ENCODE peak calls at places on chromosomes 7 and 10, in six cellular contexts. One of them, this sample, is unnamed.

GRCh38 chr10:128625926-128626325 is 499.7 kb upstream of the MKI67 start:
- DNase-seq in activated T-helper 1 cell treated with anti-CD3 and anti-CD28 coated beads, Interleukin-2, amount 50 U/mL, for 16 hours: no peak
- DNase-seq in WERI-Rb-1: no peak
- DNase-seq in activated effector memory CD4-positive, alpha-beta T cell treated with Interleukin-2 at 50 U/mL for 16 hours: no peak
- DNase-seq in endothelial cell: no peak
- DNase-seq in HS-5: no peak
- DNase-seq in this sample: no peak

GRCh38 chr10:120688928-120689327 is 162.2 kb upstream of the WDR11 start:
- DNase-seq in activated T-helper 1 cell treated with anti-CD3 and anti-CD28 coated beads, Interleukin-2, amount 50 U/mL, for 16 hours: no peak
- DNase-seq in endothelial cell: no peak
- DNase-seq in activated effector memory CD4-positive, alpha-beta T cell treated with Interleukin-2 at 50 U/mL for 16 hours: no peak
- DNase-seq in WERI-Rb-1: no peak
- DNase-seq in HS-5: no peak
- DNase-seq in this sample: no peak

GRCh38 chr10:96370575-96371157 is 11.9 kb upstream of the OPALIN start:
- DNase-seq in endothelial cell: peak
- DNase-seq in WERI-Rb-1: peak
- DNase-seq in activated T-helper 1 cell treated with anti-CD3 and anti-CD28 coated beads, Interleukin-2, amount 50 U/mL, for 16 hours: peak
- DNase-seq in HS-5: peak
- DNase-seq in activated effector memory CD4-positive, alpha-beta T cell treated with Interleukin-2 at 50 U/mL for 16 hours: peak
- DNase-seq in this sample: peak

GRCh38 chr10:80408198-80409085 is at the start of gene PRXL2A:
- DNase-seq in HS-5: no peak
- DNase-seq in activated effector memory CD4-positive, alpha-beta T cell treated with Interleukin-2 at 50 U/mL for 16 hours: peak
- DNase-seq in activated T-helper 1 cell treated with anti-CD3 and anti-CD28 coated beads, Interleukin-2, amount 50 U/mL, for 16 hours: peak
- DNase-seq in WERI-Rb-1: peak
- DNase-seq in endothelial cell: peak
- DNase-seq in this sample: peak

GRCh38 chr10:68721673-68721963 is 579 bp downstream of the CCAR1 start:
- DNase-seq in activated effector memory CD4-positive, alpha-beta T cell treated with Interleukin-2 at 50 U/mL for 16 hours: no peak
- DNase-seq in endothelial cell: no peak
- DNase-seq in HS-5: no peak
- DNase-seq in WERI-Rb-1: no peak
- DNase-seq in activated T-helper 1 cell treated with anti-CD3 and anti-CD28 coated beads, Interleukin-2, amount 50 U/mL, for 16 hours: no peak
- DNase-seq in this sample: no peak

GRCh38 chr10:118035358-118036031 is 11.2 kb downstream of the RAB11FIP2 start:
- DNase-seq in activated T-helper 1 cell treated with anti-CD3 and anti-CD28 coated beads, Interleukin-2, amount 50 U/mL, for 16 hours: no peak
- DNase-seq in endothelial cell: no peak
- DNase-seq in HS-5: no peak
- DNase-seq in WERI-Rb-1: no peak
- DNase-seq in activated effector memory CD4-positive, alpha-beta T cell treated with Interleukin-2 at 50 U/mL for 16 hours: no peak
- DNase-seq in this sample: no peak

GRCh38 chr7:6162331-6162620 is 110.1 kb downstream of the CYTH3 start:
- DNase-seq in activated T-helper 1 cell treated with anti-CD3 and anti-CD28 coated beads, Interleukin-2, amount 50 U/mL, for 16 hours: no peak
- DNase-seq in endothelial cell: no peak
- DNase-seq in HS-5: no peak
- DNase-seq in WERI-Rb-1: no peak
- DNase-seq in activated effector memory CD4-positive, alpha-beta T cell treated with Interleukin-2 at 50 U/mL for 16 hours: no peak
- DNase-seq in this sample: no peak

GRCh38 chr7:143239822-143240221 is 18.0 kb downstream of the TAS2R40 start:
- DNase-seq in activated T-helper 1 cell treated with anti-CD3 and anti-CD28 coated beads, Interleukin-2, amount 50 U/mL, for 16 hours: no peak
- DNase-seq in WERI-Rb-1: no peak
- DNase-seq in HS-5: no peak
- DNase-seq in endothelial cell: no peak
- DNase-seq in activated effector memory CD4-positive, alpha-beta T cell treated with Interleukin-2 at 50 U/mL for 16 hours: no peak
- DNase-seq in this sample: no peak

GRCh38 chr10:35626971-35627507 is 15.1 kb downstream of the FZD8 start:
- DNase-seq in HS-5: no peak
- DNase-seq in activated effector memory CD4-positive, alpha-beta T cell treated with Interleukin-2 at 50 U/mL for 16 hours: no peak
- DNase-seq in WERI-Rb-1: no peak
- DNase-seq in activated T-helper 1 cell treated with anti-CD3 and anti-CD28 coated beads, Interleukin-2, amount 50 U/mL, for 16 hours: no peak
- DNase-seq in endothelial cell: no peak
- DNase-seq in this sample: no peak

This sample was measured in activated T-helper 2 cell treated with anti-CD3 and anti-CD28 coated beads, Interferon-gamma antibody, Interleukin-2, Interleukin-4, amounts not matched to agents 10 μg/mL and 5 μg/mL and 100 μg/mL, durations not matched to agents 14 hours and 24 hours and 36 hours.